ENCODE peak calls at places on chromosomes 11 and 22, in nine cellular contexts. O is endodermal cell, C is WERI-Rb-1, N is Peyer's patch, H is IMR-90, Z is A549, X is MM.1S, P is body of pancreas, A is mammary epithelial cell. B is an unnamed sample.
A peak's percentile ranks its signal among the peaks of the same experiment; 100 is the strongest.

GRCh38 chr11:34405079-34405858 is 33.5 kb upstream of the CAT start:
- DNase-seq in O (no peak), C (no peak), N (no peak), H (no peak), Z (no peak), X (no peak), P (no peak), A (peak; percentile 26), B (no peak)

GRCh38 chr11:133338588-133338987 is 193.7 kb downstream of the OPCML start:
- DNase-seq in O (no peak), C (no peak), N (no peak), H (no peak), Z (no peak), X (no peak), P (no peak), A (no peak), B (no peak)

GRCh38 chr11:93903989-93904388 is 53.6 kb upstream of the VSTM5 start:
- DNase-seq in O (peak; percentile 70), C (peak; percentile 37), N (no peak), H (no peak), Z (no peak), X (no peak), P (no peak), A (peak; percentile 11), B (no peak)

GRCh38 chr22:49328630-49329405 is 498.9 kb downstream of the BRD1 start:
- DNase-seq in O (peak; percentile 21), C (no peak), N (no peak), H (no peak), Z (no peak), X (no peak), P (no peak), A (no peak), B (no peak)

GRCh38 chr22:46581580-46582244 is 38.5 kb upstream of the GRAMD4 start:
- DNase-seq in O (peak; percentile 54), C (no peak), N (peak; percentile 65), H (no peak), Z (no peak), X (no peak), P (no peak), A (no peak), B (no peak)

GRCh38 chr11:134947556-134947955 is 535.5 kb upstream of the B3GAT1 start:
- DNase-seq in O (no peak), C (no peak), N (no peak), H (no peak), Z (no peak), X (no peak), P (no peak), A (no peak), B (no peak)

GRCh38 chr11:117177534-117178209 is 871 bp upstream of the SIDT2 start:
- DNase-seq in O (no peak), C (no peak), N (no peak), H (no peak), Z (no peak), X (no peak), P (no peak), A (no peak), B (no peak)

GRCh38 chr22:23696326-23696851 is 5.6 kb downstream of the RGL4 start:
- DNase-seq in O (no peak), C (no peak), N (peak; percentile 49), H (peak; percentile 56), Z (no peak), X (no peak), P (no peak), A (no peak), B (no peak)

GRCh38 chr11:114147389-114148382 is 88.2 kb downstream of the ZBTB16 start:
- DNase-seq in O (peak; percentile 62), C (no peak), N (no peak), H (no peak), Z (no peak), X (no peak), P (no peak), A (no peak), B (no peak)

GRCh38 chr11:94880216-94880615 is 93.1 kb downstream of the CWC15 start:
- DNase-seq in O (no peak), C (no peak), N (no peak), H (peak; percentile 51), Z (peak; percentile 69), X (no peak), P (no peak), A (peak; percentile 91), B (peak; percentile 93)

GRCh38 chr11:27234961-27235360 is 128.1 kb downstream of the CCDC34 start:
- DNase-seq in O (no peak), C (no peak), N (no peak), H (no peak), Z (no peak), X (no peak), P (no peak), A (no peak), B (no peak)

GRCh38 chr11:118209037-118209436 is 15.8 kb downstream of the JAML start:
- DNase-seq in O (no peak), C (no peak), N (no peak), H (no peak), Z (no peak), X (no peak), P (no peak), A (no peak), B (no peak)

GRCh38 chr22:45230026-45230845 is 10.5 kb downstream of the KIAA0930 start:
- DNase-seq in O (peak; percentile 44), C (no peak), N (no peak), H (no peak), Z (no peak), X (no peak), P (no peak), A (no peak), B (no peak)
- H3K27ac ChIP-seq in O (no peak overlapping the region), C (no peak overlapping the region), N (no peak overlapping the region), H (no peak overlapping the region), Z (no peak overlapping the region), X (no peak overlapping the region), P (no peak overlapping the region), A (peak overlapping the region; percentile 56), B (peak overlapping the region; percentile 92)

GRCh38 chr11:69744435-69744834 is 30.7 kb downstream of the FGF4 start:
- DNase-seq in O (peak; percentile 90), C (no peak), N (no peak), H (peak; percentile 78), Z (no peak), X (no peak), P (no peak), A (no peak), B (no peak)
- H3K27ac ChIP-seq in O (no peak overlapping the region), C (no peak overlapping the region), N (no peak overlapping the region), H (peak overlapping the region; percentile 53), Z (no peak overlapping the region), X (no peak overlapping the region), P (no peak overlapping the region), A (no peak overlapping the region), B (no peak overlapping the region)

DNA sequence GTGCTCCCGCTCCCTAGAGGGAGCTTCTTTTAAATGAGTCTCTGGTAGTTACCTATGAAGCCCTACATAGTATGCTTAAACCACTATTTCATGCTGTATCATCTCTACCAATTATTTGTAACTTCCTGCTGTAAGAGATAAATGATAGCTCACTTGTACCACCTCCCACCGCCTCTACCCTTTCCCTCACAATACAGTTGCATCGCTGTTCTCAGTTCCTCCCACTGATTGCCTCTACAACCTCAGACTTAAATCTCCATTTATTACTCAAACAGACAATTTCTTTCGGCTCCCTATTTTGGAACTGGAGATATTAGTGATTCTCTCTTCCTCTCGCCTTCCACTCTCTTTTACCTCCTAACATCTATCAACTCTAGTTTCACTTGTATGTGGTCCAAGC is 222.9 kb upstream of the ZC3H12C start:
- DNase-seq in O (no peak), C (no peak), N (no peak), H (no peak), Z (no peak), X (no peak), P (no peak), A (no peak), B (no peak)
- H3K27ac ChIP-seq in O (no peak overlapping the region), C (no peak overlapping the region), N (no peak overlapping the region), H (no peak overlapping the region), Z (no peak overlapping the region), X (no peak overlapping the region), P (no peak overlapping the region), A (no peak overlapping the region), B (no peak overlapping the region)

GRCh38 chr11:121741316-121741715 is 288.5 kb upstream of the SORL1-AS1 start:
- DNase-seq in O (no peak), C (peak; percentile 10), N (no peak), H (peak; percentile 32), Z (no peak), X (no peak), P (no peak), A (no peak), B (no peak)

GRCh38 chr11:121740902-121741301 is 288.1 kb upstream of the SORL1-AS1 start:
- DNase-seq in O (no peak), C (no peak), N (no peak), H (no peak), Z (no peak), X (no peak), P (no peak), A (no peak), B (no peak)

GRCh38 chr11:121741954-121742361 is 289.2 kb upstream of the SORL1-AS1 start:
- DNase-seq in O (no peak), C (no peak), N (no peak), H (peak; percentile 52), Z (no peak), X (no peak), P (peak; percentile 20), A (no peak), B (no peak)

GRCh38 chr11:121743285-121743684 is 290.5 kb upstream of the SORL1-AS1 start:
- DNase-seq in O (no peak), C (no peak), N (no peak), H (no peak), Z (no peak), X (no peak), P (no peak), A (no peak), B (no peak)
- H3K27ac ChIP-seq in O (no peak overlapping the region), C (no peak overlapping the region), N (no peak overlapping the region), H (no peak overlapping the region), Z (no peak overlapping the region), X (no peak overlapping the region), P (no peak overlapping the region), A (no peak overlapping the region), B (no peak overlapping the region)

GRCh38 chr11:75576017-75576416 is 14.0 kb downstream of the SERPINH1 start:
- DNase-seq in O (peak; percentile 46), C (no peak), N (no peak), H (no peak), Z (no peak), X (no peak), P (no peak), A (no peak), B (no peak)
- H3K27ac ChIP-seq in O (no peak overlapping the region), C (no peak overlapping the region), N (peak overlapping the region; percentile 30), H (peak overlapping the region; percentile 8), Z (no peak overlapping the region), X (no peak overlapping the region), P (peak overlapping the region; percentile 15), A (no peak overlapping the region), B (no peak overlapping the region)